ENCODE peak calls at places on chromosomes 7 and 10, in six cellular contexts. L is neural crest cell, J is kidney epithelial cell, P is endothelial cell, U is MCF 10A, O is NB4. A is an unnamed sample.

GRCh38 chr10:132624847-132625839 is 87.6 kb downstream of the INPP5A start:
- DNase-seq in L (no peak), J (no peak), P (no peak), U (no peak), O (no peak), A (no peak)

GRCh38 chr10:59181668-59182067 is 5.2 kb downstream of the PHYHIPL start:
- DNase-seq in L (peak), J (peak), P (peak), U (peak), O (peak), A (no peak)

GRCh38 chr10:67697646-67698245 is 1.8 kb upstream of the CTNNA3 start:
- DNase-seq in L (peak), J (peak), P (peak), U (peak), O (peak), A (no peak)

GRCh38 chr10:69804775-69805174 is 3.1 kb downstream of the COL13A1 start:
- DNase-seq in L (no peak), J (no peak), P (no peak), U (no peak), O (no peak), A (no peak)

GRCh38 chr10:97279121-97279815 is 13.2 kb downstream of the ARHGAP19 start:
- DNase-seq in L (no peak), J (no peak), P (no peak), U (peak), O (peak), A (peak)

GRCh38 chr10:3765376-3765667 is 19.7 kb downstream of the KLF6 start:
- DNase-seq in L (no peak), J (no peak), P (no peak), U (no peak), O (no peak), A (no peak)

GRCh38 chr7:121073463-121074099 is 85.1 kb downstream of the CPED1 start:
- DNase-seq in L (no peak), J (no peak), P (no peak), U (no peak), O (no peak), A (no peak)

GRCh38 chr10:112960151-112960681 is 10.2 kb downstream of the TCF7L2 start:
- DNase-seq in L (no peak), J (no peak), P (no peak), U (no peak), O (no peak), A (no peak)

GRCh38 chr7:130695840-130696239 is 9.5 kb upstream of the TSGA13 start:
- DNase-seq in L (no peak), J (no peak), P (no peak), U (peak), O (peak), A (no peak)

GRCh38 chr10:17201165-17202013 is at the start of gene TRDMT1:
- DNase-seq in L (peak), J (no peak), P (peak), U (peak), O (peak), A (peak)

GRCh38 chr7:27147211-27148030 is at the start of gene HOXA6:
- DNase-seq in L (no peak), J (no peak), P (no peak), U (no peak), O (no peak), A (peak)

GRCh38 chr7:137633133-137633532 is 213.6 kb downstream of the DGKI start:
- DNase-seq in L (no peak), J (no peak), P (no peak), U (peak), O (no peak), A (no peak)

GRCh38 chr10:97427571-97428179 is 1.7 kb downstream of the PGAM1 start:
- DNase-seq in L (no peak), J (no peak), P (peak), U (peak), O (peak), A (no peak)

GRCh38 chr7:152733286-152733934 is 26.1 kb upstream of the ACTR3B start:
- DNase-seq in L (no peak), J (no peak), P (no peak), U (peak), O (no peak), A (no peak)

GRCh38 chr10:44234471-44234850 is 150.4 kb downstream of the CXCL12 start:
- DNase-seq in L (no peak), J (no peak), P (no peak), U (no peak), O (no peak), A (no peak)

GRCh38 chr7:74094224-74095095 is 10.9 kb downstream of the LIMK1 start:
- DNase-seq in L (no peak), J (peak), P (peak), U (peak), O (peak), A (no peak)

GRCh38 chr7:33509251-33509650 is 379.9 kb downstream of the BBS9 start:
- DNase-seq in L (no peak), J (no peak), P (no peak), U (no peak), O (no peak), A (no peak)

GRCh38 chr7:139734395-139734794 is 43.4 kb downstream of the HIPK2 start:
- DNase-seq in L (no peak), J (peak), P (no peak), U (peak), O (peak), A (no peak)

GRCh38 chr10:122126763-122127659 is 138.0 kb downstream of the TACC2 start:
- DNase-seq in L (no peak), J (peak), P (no peak), U (peak), O (peak), A (no peak)

GRCh38 chr7:156318426-156318825 is 322.1 kb upstream of the RNF32 start:
- DNase-seq in L (no peak), J (no peak), P (no peak), U (no peak), O (no peak), A (no peak)

GRCh38 chr7:127207806-127208205 is 44.9 kb downstream of the GRM8 start:
- DNase-seq in L (no peak), J (no peak), P (no peak), U (no peak), O (no peak), A (no peak)

GRCh38 chr7:72435366-72435765 is 23.2 kb upstream of the CALN1 start:
- DNase-seq in L (peak), J (no peak), P (no peak), U (no peak), O (no peak), A (no peak)

GRCh38 chr10:74967850-74968620 is 141.6 kb downstream of the KAT6B start:
- DNase-seq in L (no peak), J (no peak), P (no peak), U (peak), O (peak), A (no peak)

GRCh38 chr10:131726967-131727366 is 173.8 kb upstream of the PPP2R2D start:
- DNase-seq in L (no peak), J (no peak), P (no peak), U (no peak), O (no peak), A (peak)

GRCh38 chr7:22219036-22219435 is 137.9 kb downstream of the RAPGEF5 start:
- DNase-seq in L (no peak), J (no peak), P (peak), U (no peak), O (no peak), A (no peak)

GRCh38 chr7:71414490-71414889 is 282.5 kb downstream of the GALNT17 start:
- DNase-seq in L (no peak), J (no peak), P (no peak), U (no peak), O (peak), A (no peak)

GRCh38 chr7:74203157-74203556 is 6.6 kb upstream of the LAT2 start:
- DNase-seq in L (no peak), J (no peak), P (peak), U (peak), O (peak), A (no peak)

GRCh38 chr7:29853775-29854174 is 47.5 kb downstream of the WIPF3 start:
- DNase-seq in L (no peak), J (no peak), P (no peak), U (no peak), O (no peak), A (no peak)

GRCh38 chr7:157113607-157114006 is 25.1 kb upstream of the UBE3C start:
- DNase-seq in L (no peak), J (no peak), P (no peak), U (no peak), O (no peak), A (no peak)

GRCh38 chr7:106644999-106645398 is 16.0 kb downstream of the CCDC71L start:
- DNase-seq in L (no peak), J (no peak), P (no peak), U (no peak), O (peak), A (no peak)

GRCh38 chr10:11869743-11870460 is 46.7 kb downstream of the PROSER2 start:
- DNase-seq in L (no peak), J (no peak), P (no peak), U (no peak), O (no peak), A (no peak)

GRCh38 chr10:77416327-77417135 is 221.1 kb downstream of the KCNMA1 start:
- DNase-seq in L (no peak), J (peak), P (no peak), U (peak), O (no peak), A (no peak)

GRCh38 chr10:93070378-93071176 is 3.1 kb upstream of the CYP26A1 start:
- DNase-seq in L (no peak), J (no peak), P (no peak), U (no peak), O (no peak), A (no peak)

GRCh38 chr10:8346861-8347260 is 292.4 kb downstream of the GATA3 start:
- DNase-seq in L (no peak), J (no peak), P (no peak), U (no peak), O (no peak), A (no peak)

GRCh38 chr7:17472939-17473338 is 174.5 kb downstream of the AHR start:
- DNase-seq in L (no peak), J (no peak), P (no peak), U (no peak), O (no peak), A (no peak)

GRCh38 chr7:16926283-16926682 is 44.5 kb upstream of the AGR3 start:
- DNase-seq in L (no peak), J (no peak), P (no peak), U (peak), O (peak), A (no peak)

GRCh38 chr7:26620352-26620751 is 244.0 kb downstream of the SKAP2 start:
- DNase-seq in L (no peak), J (no peak), P (peak), U (peak), O (peak), A (peak)

GRCh38 chr10:31401287-31401686 is 82.3 kb downstream of the ZEB1 start:
- DNase-seq in L (no peak), J (no peak), P (no peak), U (peak), O (no peak), A (no peak)
- TF ChIP-seq CTCF in L (no peak), J (no peak), P (no peak), U (no peak), O (no peak), A (no peak)

GRCh38 chr7:117375380-117375779 is 51.9 kb downstream of the ASZ1 start:
- DNase-seq in L (no peak), J (no peak), P (no peak), U (peak), O (no peak), A (no peak)
- TF ChIP-seq CTCF in L (no peak), J (peak), P (no peak), U (peak), O (no peak), A (no peak)

GRCh38 chr10:102670871-102671434 is 26.7 kb downstream of the TRIM8 start:
- DNase-seq in L (no peak), J (no peak), P (no peak), U (no peak), O (no peak), A (no peak)

GRCh38 chr10:102669206-102670064 is 25.2 kb downstream of the TRIM8 start:
- DNase-seq in L (no peak), J (no peak), P (no peak), U (peak), O (no peak), A (no peak)

GRCh38 chr10:102672822-102673200 is 28.5 kb downstream of the TRIM8 start:
- DNase-seq in L (no peak), J (no peak), P (no peak), U (no peak), O (no peak), A (no peak)

GRCh38 chr10:102668312-102669110 is 24.2 kb downstream of the TRIM8 start:
- DNase-seq in L (no peak), J (no peak), P (no peak), U (no peak), O (no peak), A (no peak)

GRCh38 chr10:102670065-102670400 is 25.8 kb downstream of the TRIM8 start:
- DNase-seq in L (no peak), J (no peak), P (no peak), U (no peak), O (no peak), A (no peak)
- TF ChIP-seq CTCF in L (peak), J (no peak), P (no peak), U (no peak), O (no peak), A (peak)

GRCh38 chr7:15015545-15016314 is 113.2 kb upstream of the DGKB start:
- DNase-seq in L (peak), J (peak), P (peak), U (peak), O (peak), A (no peak)
- TF ChIP-seq CTCF in L (peak), J (peak), P (peak), U (peak), O (peak), A (peak)

DNA sequence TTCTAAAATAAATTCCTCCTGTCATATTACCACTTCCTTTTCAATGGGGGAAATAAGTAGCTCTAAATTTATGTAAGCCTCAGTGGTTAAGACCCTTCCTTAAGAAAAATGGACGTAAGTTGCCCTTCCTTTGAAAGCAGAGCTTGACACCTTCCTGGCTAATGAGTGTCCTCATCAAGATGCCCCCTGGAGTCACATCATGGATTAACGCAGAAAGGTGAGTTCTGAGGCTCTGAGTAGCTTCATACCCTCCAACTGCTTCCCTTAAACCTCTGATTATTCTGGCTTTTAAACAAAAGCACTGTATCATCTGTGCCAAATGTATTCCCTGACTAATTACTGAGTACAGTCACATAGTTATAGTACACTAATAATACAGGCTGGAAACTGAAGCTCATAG is 14.7 kb downstream of the KCTD7 start:
- DNase-seq in L (no peak), J (no peak), P (no peak), U (no peak), O (no peak), A (no peak)
- TF ChIP-seq CTCF in L (no peak), J (no peak), P (no peak), U (no peak), O (no peak), A (no peak)

A was measured in type B pancreatic cell.